ENCODE peak calls at places on chromosomes 6 and 20, in four cellular contexts. One of them, this sample, is unnamed.
A peak's percentile ranks its signal among the peaks of the same experiment; 100 is the strongest.

GRCh38 chr20:24651171-24651972 is 181.9 kb downstream of the SYNDIG1 start:
- DNase-seq in mucosa of descending colon: no peak
- DNase-seq in transverse colon: no peak
- DNase-seq in ovary: no peak
- DNase-seq in this sample: no peak

GRCh38 chr20:58655328-58656094 is 4.4 kb downstream of the STX16 start:
- DNase-seq in transverse colon: no peak
- DNase-seq in ovary: no peak
- DNase-seq in mucosa of descending colon: no peak
- DNase-seq in this sample: no peak

GRCh38 chr6:33850869-33851541 is 47.2 kb upstream of the MLN start:
- DNase-seq in transverse colon: no peak
- DNase-seq in ovary: no peak
- DNase-seq in mucosa of descending colon: no peak
- DNase-seq in this sample: no peak

GRCh38 chr6:52545844-52546119 is 31.1 kb downstream of the TRAM2 start:
- DNase-seq in transverse colon: no peak
- DNase-seq in mucosa of descending colon: no peak
- DNase-seq in ovary: no peak
- DNase-seq in this sample: no peak

GRCh38 chr6:129889580-129889979 is 28.5 kb upstream of the TMEM244 start:
- DNase-seq in mucosa of descending colon: no peak
- DNase-seq in transverse colon: no peak
- DNase-seq in ovary: no peak
- DNase-seq in this sample: no peak

GRCh38 chr20:24102290-24102689 is 113.7 kb upstream of the GGTLC1 start:
- DNase-seq in mucosa of descending colon: no peak
- DNase-seq in ovary: no peak
- DNase-seq in transverse colon: no peak
- DNase-seq in this sample: no peak

GRCh38 chr20:36969478-36970186 is 18.1 kb upstream of the SAMHD1 start:
- DNase-seq in ovary: no peak
- DNase-seq in transverse colon: no peak
- DNase-seq in mucosa of descending colon: no peak
- DNase-seq in this sample: no peak

GRCh38 chr20:4090756-4091331 is 75.5 kb upstream of the RNF24 start:
- DNase-seq in transverse colon: no peak
- DNase-seq in mucosa of descending colon: no peak
- DNase-seq in ovary: no peak
- DNase-seq in this sample: no peak

GRCh38 chr6:81950877-81951276 is 198.4 kb upstream of the TENT5A start:
- DNase-seq in ovary: no peak
- DNase-seq in transverse colon: no peak
- DNase-seq in mucosa of descending colon: no peak
- DNase-seq in this sample: no peak

GRCh38 chr6:110944681-110945151 is 13.8 kb upstream of the GTF3C6 start:
- DNase-seq in mucosa of descending colon: no peak
- DNase-seq in transverse colon: no peak
- DNase-seq in ovary: no peak
- DNase-seq in this sample: no peak

GRCh38 chr20:59939052-59939878 is 840 bp downstream of the PPP1R3D start:
- DNase-seq in mucosa of descending colon: peak; percentile 69
- DNase-seq in ovary: peak; percentile 57
- DNase-seq in transverse colon: no peak
- DNase-seq in this sample: peak; percentile 72

GRCh38 chr6:50128420-50129005 is 78.8 kb upstream of the DEFB112 start:
- DNase-seq in transverse colon: no peak
- DNase-seq in ovary: no peak
- DNase-seq in mucosa of descending colon: no peak
- DNase-seq in this sample: no peak

GRCh38 chr6:159062564-159062945 is 17.8 kb upstream of the TAGAP start:
- DNase-seq in mucosa of descending colon: no peak
- DNase-seq in ovary: no peak
- DNase-seq in transverse colon: no peak
- DNase-seq in this sample: no peak

GRCh38 chr6:136767103-136767502 is 25.2 kb downstream of the MAP3K5 start:
- DNase-seq in mucosa of descending colon: no peak
- DNase-seq in transverse colon: no peak
- DNase-seq in ovary: no peak
- DNase-seq in this sample: no peak

GRCh38 chr6:136771306-136771705 is 21.0 kb downstream of the MAP3K5 start:
- DNase-seq in transverse colon: no peak
- DNase-seq in ovary: no peak
- DNase-seq in mucosa of descending colon: no peak
- DNase-seq in this sample: no peak

GRCh38 chr6:136772685-136773472 is 19.4 kb downstream of the MAP3K5 start:
- DNase-seq in transverse colon: no peak
- DNase-seq in ovary: no peak
- DNase-seq in mucosa of descending colon: no peak
- DNase-seq in this sample: no peak

GRCh38 chr6:136767583-136768307 is 24.5 kb downstream of the MAP3K5 start:
- DNase-seq in mucosa of descending colon: no peak
- DNase-seq in ovary: no peak
- DNase-seq in transverse colon: no peak
- DNase-seq in this sample: no peak

GRCh38 chr6:136769759-136770158 is 22.5 kb downstream of the MAP3K5 start:
- DNase-seq in ovary: no peak
- DNase-seq in mucosa of descending colon: no peak
- DNase-seq in transverse colon: no peak
- DNase-seq in this sample: no peak
- H3K4me1 ChIP-seq in ovary: peaks cover 31% of the 10 kb centered on the region
- H3K4me1 ChIP-seq in mucosa of descending colon: peaks cover 3% of the 10 kb centered on the region
- H3K4me1 ChIP-seq in transverse colon: peaks cover 8% of the 10 kb centered on the region
- H3K4me1 ChIP-seq in this sample: peaks cover 12% of the 10 kb centered on the region

DNA sequence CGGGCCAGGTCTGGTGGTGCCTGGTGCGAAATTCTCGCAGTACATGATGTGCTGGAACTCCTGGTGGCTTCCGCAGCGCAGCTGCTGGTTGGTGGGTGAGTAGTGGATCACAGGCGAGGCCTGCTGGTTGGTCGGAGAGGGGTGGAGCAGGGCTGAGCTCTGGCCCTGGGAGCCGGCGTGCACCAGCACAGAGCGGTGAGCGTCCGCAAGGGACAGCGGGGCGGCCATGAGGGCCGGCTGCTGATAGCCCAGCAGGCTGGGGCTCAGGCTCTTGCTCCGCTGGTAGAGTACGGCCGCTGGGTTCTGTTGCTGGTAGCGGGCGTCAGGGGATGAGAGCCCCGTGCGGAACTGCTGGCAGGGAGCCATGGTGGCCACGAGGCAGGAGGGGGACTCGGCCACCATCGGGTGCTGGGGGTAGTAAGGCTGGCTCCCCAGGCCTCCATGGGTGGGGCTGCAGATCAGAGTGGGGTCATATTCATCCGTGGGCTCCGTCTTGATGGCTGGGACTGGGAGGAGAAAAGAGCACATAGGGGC is 110.2 kb downstream of the NFATC2 start:
- DNase-seq in ovary: no peak
- DNase-seq in transverse colon: no peak
- DNase-seq in mucosa of descending colon: no peak
- DNase-seq in this sample: no peak
- H3K4me1 ChIP-seq in ovary: peaks cover 9% of the 10 kb centered on the region
- H3K4me1 ChIP-seq in transverse colon: peaks cover 4% of the 10 kb centered on the region
- H3K4me1 ChIP-seq in mucosa of descending colon: no peaks in the 10 kb centered on the region
- H3K4me1 ChIP-seq in this sample: no peaks in the 10 kb centered on the region

DNA sequence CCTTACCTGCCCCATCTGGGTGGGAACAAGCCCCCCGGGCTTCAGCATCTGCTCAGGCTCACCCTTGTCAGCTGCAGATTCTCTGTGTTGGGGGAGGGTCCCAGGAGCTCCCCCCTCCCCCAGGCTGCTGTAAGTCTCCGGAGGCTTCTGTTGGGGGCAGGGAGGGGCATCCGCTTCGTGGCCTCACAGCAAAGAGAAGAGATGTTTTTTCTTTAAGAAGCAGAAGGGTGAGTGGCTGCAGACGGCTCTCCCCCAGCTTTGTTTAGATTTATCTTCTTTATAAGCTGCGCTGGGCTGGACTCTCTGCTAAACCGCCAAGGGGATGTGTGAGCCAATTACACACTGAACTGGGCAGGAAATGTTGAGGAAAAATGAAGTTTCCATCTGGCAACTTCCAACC is 48.7 kb upstream of the GATA5 start:
- DNase-seq in transverse colon: no peak
- DNase-seq in mucosa of descending colon: no peak
- DNase-seq in ovary: no peak
- DNase-seq in this sample: no peak
- H3K4me1 ChIP-seq in transverse colon: no peaks in the 10 kb centered on the region
- H3K4me1 ChIP-seq in mucosa of descending colon: no peaks in the 10 kb centered on the region
- H3K4me1 ChIP-seq in ovary: no peaks in the 10 kb centered on the region
- H3K4me1 ChIP-seq in this sample: no peaks in the 10 kb centered on the region

DNA sequence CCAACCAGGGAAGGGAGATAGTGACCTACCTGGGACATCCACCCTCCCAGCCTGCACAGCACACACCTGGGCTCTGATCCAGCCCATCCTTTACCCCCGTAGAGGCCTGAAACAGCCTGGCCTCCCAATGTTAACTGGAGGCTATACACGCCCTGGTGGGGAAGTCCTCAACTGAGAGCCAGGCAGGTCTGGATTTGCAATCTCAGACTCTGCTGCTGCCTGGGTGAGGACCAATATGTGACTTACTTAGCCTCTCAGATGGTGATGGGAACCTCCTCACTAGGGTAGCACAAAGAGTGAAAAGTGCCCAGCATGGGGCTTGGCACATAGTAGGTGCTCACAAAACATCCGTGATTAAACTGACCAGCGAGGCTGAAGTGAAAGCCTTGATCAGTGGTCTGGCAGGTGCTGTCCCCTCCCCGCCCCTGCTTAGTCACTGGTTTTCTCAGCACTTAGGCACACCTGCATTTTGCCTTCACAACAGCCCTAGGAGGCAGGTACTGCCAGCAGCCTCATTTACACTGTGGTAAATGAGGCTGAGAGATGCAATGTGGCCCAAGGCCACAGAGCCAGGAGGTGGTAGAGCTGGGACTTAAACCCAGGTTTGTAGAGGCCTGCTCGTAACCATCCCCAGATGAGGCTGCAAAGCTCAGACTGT is 12.4 kb downstream of the PEDS1 start:
- DNase-seq in mucosa of descending colon: no peak
- DNase-seq in transverse colon: no peak
- DNase-seq in ovary: no peak
- DNase-seq in this sample: no peak
- H3K4me1 ChIP-seq in mucosa of descending colon: no peaks in the 10 kb centered on the region
- H3K4me1 ChIP-seq in transverse colon: no peaks in the 10 kb centered on the region
- H3K4me1 ChIP-seq in ovary: peaks cover 10% of the 10 kb centered on the region
- H3K4me1 ChIP-seq in this sample: peaks cover 10% of the 10 kb centered on the region